ENCODE peak calls at places on chromosomes 6 and 20, in five cellular contexts. One of them, this sample, is unnamed.

GRCh38 chr6:4914412-4915159 is 89.3 kb downstream of the RPP40 start:
- DNase-seq in epithelial cell of prostate: no peak
- DNase-seq in GM12878: no peak
- DNase-seq in ovary: no peak
- DNase-seq in neural progenitor cell: no peak
- DNase-seq in this sample: no peak

GRCh38 chr6:52407467-52407866 is 12.7 kb upstream of the EFHC1 start:
- DNase-seq in epithelial cell of prostate: no peak
- DNase-seq in GM12878: no peak
- DNase-seq in ovary: no peak
- DNase-seq in neural progenitor cell: peak
- DNase-seq in this sample: peak

GRCh38 chr6:106974337-106974998 is at the start of gene CD24:
- DNase-seq in epithelial cell of prostate: no peak
- DNase-seq in GM12878: no peak
- DNase-seq in ovary: no peak
- DNase-seq in neural progenitor cell: peak
- DNase-seq in this sample: peak

GRCh38 chr6:85594197-85594930 is 706 bp upstream of the SNX14 start:
- DNase-seq in epithelial cell of prostate: no peak
- DNase-seq in GM12878: no peak
- DNase-seq in ovary: no peak
- DNase-seq in neural progenitor cell: peak
- DNase-seq in this sample: peak

GRCh38 chr20:15475483-15475882 is 1097.8 kb downstream of the KIF16B start:
- DNase-seq in epithelial cell of prostate: no peak
- DNase-seq in GM12878: peak
- DNase-seq in ovary: peak
- DNase-seq in neural progenitor cell: no peak
- DNase-seq in this sample: no peak

GRCh38 chr20:43379239-43379917 is 78.3 kb upstream of the SRSF6 start:
- DNase-seq in epithelial cell of prostate: peak
- DNase-seq in GM12878: no peak
- DNase-seq in ovary: no peak
- DNase-seq in neural progenitor cell: no peak
- DNase-seq in this sample: no peak

GRCh38 chr6:18154507-18155272 is at the start of gene TPMT:
- DNase-seq in epithelial cell of prostate: no peak
- DNase-seq in GM12878: no peak
- DNase-seq in ovary: peak
- DNase-seq in neural progenitor cell: peak
- DNase-seq in this sample: no peak

GRCh38 chr20:32842688-32843524 is 15.8 kb upstream of the EFCAB8 start:
- DNase-seq in epithelial cell of prostate: no peak
- DNase-seq in GM12878: no peak
- DNase-seq in ovary: no peak
- DNase-seq in neural progenitor cell: no peak
- DNase-seq in this sample: no peak

GRCh38 chr20:11378252-11378651 is 539.4 kb upstream of the BTBD3 start:
- DNase-seq in epithelial cell of prostate: no peak
- DNase-seq in GM12878: no peak
- DNase-seq in ovary: no peak
- DNase-seq in neural progenitor cell: no peak
- DNase-seq in this sample: peak

GRCh38 chr6:38640216-38640909 is 634 bp upstream of the BTBD9 start:
- DNase-seq in epithelial cell of prostate: peak
- DNase-seq in GM12878: peak
- DNase-seq in ovary: peak
- DNase-seq in neural progenitor cell: no peak
- DNase-seq in this sample: no peak

GRCh38 chr6:166354143-166354542 is 11.8 kb upstream of the SFT2D1 start:
- DNase-seq in epithelial cell of prostate: no peak
- DNase-seq in GM12878: no peak
- DNase-seq in ovary: no peak
- DNase-seq in neural progenitor cell: no peak
- DNase-seq in this sample: no peak

GRCh38 chr6:14431375-14432330 is 314.1 kb downstream of the CD83 start:
- DNase-seq in epithelial cell of prostate: no peak
- DNase-seq in GM12878: no peak
- DNase-seq in ovary: no peak
- DNase-seq in neural progenitor cell: no peak
- DNase-seq in this sample: peak

GRCh38 chr6:156832166-156832743 is 55.1 kb downstream of the ARID1B start:
- DNase-seq in epithelial cell of prostate: peak
- DNase-seq in GM12878: no peak
- DNase-seq in ovary: peak
- DNase-seq in neural progenitor cell: no peak
- DNase-seq in this sample: no peak

GRCh38 chr6:69100772-69101171 is 465.7 kb downstream of the ADGRB3 start:
- DNase-seq in epithelial cell of prostate: no peak
- DNase-seq in GM12878: no peak
- DNase-seq in ovary: no peak
- DNase-seq in neural progenitor cell: no peak
- DNase-seq in this sample: no peak

GRCh38 chr20:24755411-24755922 is 193.6 kb upstream of the CST7 start:
- DNase-seq in epithelial cell of prostate: no peak
- DNase-seq in GM12878: no peak
- DNase-seq in ovary: no peak
- DNase-seq in neural progenitor cell: peak
- DNase-seq in this sample: no peak

GRCh38 chr20:18287915-18288747 is at the start of gene ZNF133:
- DNase-seq in epithelial cell of prostate: peak
- DNase-seq in GM12878: peak
- DNase-seq in ovary: peak
- DNase-seq in neural progenitor cell: peak
- DNase-seq in this sample: peak

GRCh38 chr6:17505062-17505476 is 95.0 kb upstream of the FAM8A1 start:
- DNase-seq in epithelial cell of prostate: no peak
- DNase-seq in GM12878: no peak
- DNase-seq in ovary: no peak
- DNase-seq in neural progenitor cell: no peak
- DNase-seq in this sample: peak

GRCh38 chr6:49479308-49480004 is 16.3 kb downstream of the CENPQ start:
- DNase-seq in epithelial cell of prostate: no peak
- DNase-seq in GM12878: no peak
- DNase-seq in ovary: no peak
- DNase-seq in neural progenitor cell: no peak
- DNase-seq in this sample: no peak

GRCh38 chr6:11328613-11329247 is 96.3 kb upstream of the NEDD9 start:
- DNase-seq in epithelial cell of prostate: no peak
- DNase-seq in GM12878: no peak
- DNase-seq in ovary: no peak
- DNase-seq in neural progenitor cell: no peak
- DNase-seq in this sample: no peak

GRCh38 chr6:149891259-149891658 is 6.7 kb downstream of the RAET1E start:
- DNase-seq in epithelial cell of prostate: peak
- DNase-seq in GM12878: no peak
- DNase-seq in ovary: no peak
- DNase-seq in neural progenitor cell: no peak
- DNase-seq in this sample: no peak

GRCh38 chr20:11867286-11867921 is 50.3 kb upstream of the BTBD3 start:
- DNase-seq in epithelial cell of prostate: no peak
- DNase-seq in GM12878: no peak
- DNase-seq in ovary: no peak
- DNase-seq in neural progenitor cell: no peak
- DNase-seq in this sample: no peak

GRCh38 chr6:116389357-116389756 is 18.6 kb downstream of the DSE start:
- DNase-seq in epithelial cell of prostate: no peak
- DNase-seq in GM12878: no peak
- DNase-seq in ovary: no peak
- DNase-seq in neural progenitor cell: no peak
- DNase-seq in this sample: no peak

GRCh38 chr6:30612687-30613248 is 4.3 kb downstream of the PPP1R10 start:
- DNase-seq in epithelial cell of prostate: no peak
- DNase-seq in GM12878: no peak
- DNase-seq in ovary: no peak
- DNase-seq in neural progenitor cell: peak
- DNase-seq in this sample: no peak

GRCh38 chr6:163900570-163900969 is 486.1 kb downstream of the QKI start:
- DNase-seq in epithelial cell of prostate: no peak
- DNase-seq in GM12878: no peak
- DNase-seq in ovary: no peak
- DNase-seq in neural progenitor cell: no peak
- DNase-seq in this sample: no peak

GRCh38 chr20:36017034-36017951 is 48.9 kb downstream of the CNBD2 start:
- DNase-seq in epithelial cell of prostate: no peak
- DNase-seq in GM12878: no peak
- DNase-seq in ovary: peak
- DNase-seq in neural progenitor cell: no peak
- DNase-seq in this sample: no peak

GRCh38 chr6:167995731-167996151 is 1.7 kb upstream of the KIF25 start:
- DNase-seq in epithelial cell of prostate: no peak
- DNase-seq in GM12878: no peak
- DNase-seq in ovary: no peak
- DNase-seq in neural progenitor cell: no peak
- DNase-seq in this sample: no peak

GRCh38 chr20:63951398-63952209 is 4.6 kb downstream of the UCKL1 start:
- DNase-seq in epithelial cell of prostate: no peak
- DNase-seq in GM12878: no peak
- DNase-seq in ovary: peak
- DNase-seq in neural progenitor cell: no peak
- DNase-seq in this sample: no peak

GRCh38 chr20:63947638-63948456 is 8.4 kb downstream of the UCKL1 start:
- DNase-seq in epithelial cell of prostate: no peak
- DNase-seq in GM12878: no peak
- DNase-seq in ovary: peak
- DNase-seq in neural progenitor cell: no peak
- DNase-seq in this sample: no peak

GRCh38 chr20:63952769-63953168 is 3.4 kb downstream of the UCKL1 start:
- DNase-seq in epithelial cell of prostate: no peak
- DNase-seq in GM12878: no peak
- DNase-seq in ovary: peak
- DNase-seq in neural progenitor cell: no peak
- DNase-seq in this sample: no peak

GRCh38 chr20:63952210-63952535 is 4.0 kb downstream of the UCKL1 start:
- DNase-seq in epithelial cell of prostate: no peak
- DNase-seq in GM12878: no peak
- DNase-seq in ovary: peak
- DNase-seq in neural progenitor cell: no peak
- DNase-seq in this sample: no peak

GRCh38 chr20:63950701-63951397 is 5.4 kb downstream of the UCKL1 start:
- DNase-seq in epithelial cell of prostate: no peak
- DNase-seq in GM12878: no peak
- DNase-seq in ovary: peak
- DNase-seq in neural progenitor cell: no peak
- DNase-seq in this sample: no peak
- H3K27ac ChIP-seq in epithelial cell of prostate: peak
- H3K27ac ChIP-seq in GM12878: no peak
- H3K27ac ChIP-seq in ovary: peak
- H3K27ac ChIP-seq in neural progenitor cell: no peak
- H3K27ac ChIP-seq in this sample: no peak

GRCh38 chr6:21511891-21512550 is 81.5 kb upstream of the SOX4 start:
- DNase-seq in epithelial cell of prostate: no peak
- DNase-seq in GM12878: no peak
- DNase-seq in ovary: no peak
- DNase-seq in neural progenitor cell: no peak
- DNase-seq in this sample: no peak
- H3K27ac ChIP-seq in epithelial cell of prostate: no peak
- H3K27ac ChIP-seq in GM12878: no peak
- H3K27ac ChIP-seq in ovary: no peak
- H3K27ac ChIP-seq in neural progenitor cell: no peak
- H3K27ac ChIP-seq in this sample: no peak

GRCh38 chr6:136568129-136568528 is 17.9 kb upstream of the MAP7 start:
- DNase-seq in epithelial cell of prostate: no peak
- DNase-seq in GM12878: no peak
- DNase-seq in ovary: no peak
- DNase-seq in neural progenitor cell: no peak
- DNase-seq in this sample: no peak

GRCh38 chr6:136566851-136567250 is 16.6 kb upstream of the MAP7 start:
- DNase-seq in epithelial cell of prostate: no peak
- DNase-seq in GM12878: no peak
- DNase-seq in ovary: no peak
- DNase-seq in neural progenitor cell: no peak
- DNase-seq in this sample: no peak

GRCh38 chr6:136564170-136564569 is 13.9 kb upstream of the MAP7 start:
- DNase-seq in epithelial cell of prostate: no peak
- DNase-seq in GM12878: no peak
- DNase-seq in ovary: no peak
- DNase-seq in neural progenitor cell: no peak
- DNase-seq in this sample: no peak

GRCh38 chr6:136567688-136568087 is 17.5 kb upstream of the MAP7 start:
- DNase-seq in epithelial cell of prostate: no peak
- DNase-seq in GM12878: no peak
- DNase-seq in ovary: no peak
- DNase-seq in neural progenitor cell: no peak
- DNase-seq in this sample: no peak

DNA sequence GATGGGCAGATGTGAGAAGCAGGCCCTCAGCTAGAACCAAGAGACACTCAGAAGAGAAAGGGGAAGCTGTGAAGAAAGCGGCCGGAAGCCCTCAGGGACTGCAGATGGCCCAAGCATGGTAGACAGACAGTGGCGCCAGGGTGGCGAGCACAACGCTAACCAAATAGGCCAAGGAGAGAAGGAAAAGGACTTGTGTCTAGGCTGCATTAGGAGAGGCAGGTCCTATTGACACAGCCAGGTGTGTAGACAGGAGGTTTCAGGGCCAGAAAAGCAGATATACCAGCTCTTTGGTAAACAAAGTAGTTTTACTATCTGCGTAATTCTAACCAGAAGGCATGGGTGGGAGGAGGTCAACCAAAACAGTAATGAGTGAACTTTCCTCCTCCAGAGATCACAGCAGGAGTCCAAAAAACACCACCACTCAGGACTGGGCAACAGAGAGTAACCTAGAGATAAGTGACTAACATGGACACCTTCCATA is 15.8 kb upstream of the MAP7 start:
- DNase-seq in epithelial cell of prostate: no peak
- DNase-seq in GM12878: no peak
- DNase-seq in ovary: no peak
- DNase-seq in neural progenitor cell: no peak
- DNase-seq in this sample: no peak
- H3K27ac ChIP-seq in epithelial cell of prostate: no peak
- H3K27ac ChIP-seq in GM12878: no peak
- H3K27ac ChIP-seq in ovary: no peak
- H3K27ac ChIP-seq in neural progenitor cell: no peak
- H3K27ac ChIP-seq in this sample: no peak

GRCh38 chr6:26347699-26348098 is 17.3 kb upstream of the BTN3A2 start:
- DNase-seq in epithelial cell of prostate: no peak
- DNase-seq in GM12878: no peak
- DNase-seq in ovary: no peak
- DNase-seq in neural progenitor cell: no peak
- DNase-seq in this sample: no peak

GRCh38 chr6:26342106-26342999 is 22.6 kb upstream of the BTN3A2 start:
- DNase-seq in epithelial cell of prostate: no peak
- DNase-seq in GM12878: no peak
- DNase-seq in ovary: no peak
- DNase-seq in neural progenitor cell: peak
- DNase-seq in this sample: peak

GRCh38 chr6:26349964-26350857 is 14.8 kb upstream of the BTN3A2 start:
- DNase-seq in epithelial cell of prostate: no peak
- DNase-seq in GM12878: no peak
- DNase-seq in ovary: no peak
- DNase-seq in neural progenitor cell: no peak
- DNase-seq in this sample: peak

GRCh38 chr6:26344658-26345057 is 20.3 kb upstream of the BTN3A2 start:
- DNase-seq in epithelial cell of prostate: no peak
- DNase-seq in GM12878: no peak
- DNase-seq in ovary: no peak
- DNase-seq in neural progenitor cell: no peak
- DNase-seq in this sample: no peak

GRCh38 chr6:26345832-26346231 is 19.2 kb upstream of the BTN3A2 start:
- DNase-seq in epithelial cell of prostate: no peak
- DNase-seq in GM12878: no peak
- DNase-seq in ovary: no peak
- DNase-seq in neural progenitor cell: no peak
- DNase-seq in this sample: no peak
- H3K27ac ChIP-seq in epithelial cell of prostate: no peak
- H3K27ac ChIP-seq in GM12878: no peak
- H3K27ac ChIP-seq in ovary: no peak
- H3K27ac ChIP-seq in neural progenitor cell: no peak
- H3K27ac ChIP-seq in this sample: no peak